ENCODE peak calls at places on chromosome 6, in nine cellular contexts. O is Karpas-422; P is lung; J is fibroblast of mammary gland; C is neuronal stem cell; K is NCI-H1092 treated with DMSO at 0.1 percent for 48 hours; X is GF-D8; S is CD8-positive, alpha-beta T cell; T is neural crest cell. N is an unnamed sample.

GRCh38 chr6:37279366-37280134 is 21.6 kb upstream of the TMEM217 start:
- DNase-seq in O (no peak), P (no peak), J (peak; percentile 76), C (no peak), K (no peak), X (peak; percentile 98), S (no peak), T (no peak), N (no peak)

GRCh38 chr6:148599967-148600426 is 146.8 kb upstream of the UST start:
- DNase-seq in O (no peak), P (no peak), J (no peak), C (peak; percentile 8), K (no peak), X (no peak), S (no peak), T (no peak), N (no peak)

GRCh38 chr6:33710296-33711121 is 991 bp downstream of the UQCC2 start:
- DNase-seq in O (peak; percentile 58), P (no peak), J (no peak), C (no peak), K (no peak), X (peak; percentile 13), S (no peak), T (no peak), N (no peak)

GRCh38 chr6:151992091-151992490 is 184.6 kb downstream of the ESR1 start:
- DNase-seq in O (no peak), P (no peak), J (peak; percentile 12), C (no peak), K (no peak), X (no peak), S (no peak), T (no peak), N (no peak)

GRCh38 chr6:157019733-157020132 is 242.6 kb downstream of the ARID1B start:
- DNase-seq in O (peak; percentile 71), P (no peak), J (peak; percentile 38), C (no peak), K (no peak), X (no peak), S (no peak), T (no peak), N (no peak)

GRCh38 chr6:117919775-117920492 is 12.9 kb downstream of the SLC35F1 start:
- DNase-seq in O (no peak), P (no peak), J (no peak), C (peak; percentile 68), K (peak; percentile 2), X (no peak), S (no peak), T (peak; percentile 64), N (no peak)

GRCh38 chr6:11413112-11413687 is 124.3 kb upstream of the TMEM170B start:
- DNase-seq in O (no peak), P (no peak), J (no peak), C (no peak), K (no peak), X (no peak), S (no peak), T (no peak), N (no peak)

GRCh38 chr6:29749668-29750067 is 26.4 kb downstream of the HLA-F start:
- DNase-seq in O (no peak), P (no peak), J (no peak), C (no peak), K (no peak), X (no peak), S (no peak), T (no peak), N (no peak)

GRCh38 chr6:166494757-166495486 is 91.6 kb downstream of the RAMACL start:
- DNase-seq in O (no peak), P (no peak), J (no peak), C (peak; percentile 5), K (no peak), X (no peak), S (no peak), T (peak; percentile 53), N (no peak)

GRCh38 chr6:3825331-3825831 is 23.8 kb upstream of the FAM50B start:
- DNase-seq in O (no peak), P (peak; percentile 46), J (peak; percentile 47), C (no peak), K (no peak), X (no peak), S (no peak), T (peak; percentile 16), N (no peak)

GRCh38 chr6:24666097-24666615 is 543 bp downstream of the TDP2 start:
- DNase-seq in O (peak; percentile 76), P (peak; percentile 42), J (peak; percentile 21), C (peak; percentile 24), K (peak; percentile 54), X (no peak), S (peak; percentile 52), T (no peak), N (peak; percentile 25)

GRCh38 chr6:104859225-104860146 is at the start of gene HACE1:
- DNase-seq in O (peak; percentile 97), P (peak; percentile 92), J (peak; percentile 88), C (peak; percentile 86), K (peak; percentile 84), X (peak; percentile 64), S (peak; percentile 86), T (peak; percentile 86), N (peak; percentile 82)

GRCh38 chr6:133609404-133610270 is 279.3 kb upstream of the TCF21 start:
- DNase-seq in O (no peak), P (no peak), J (peak; percentile 100), C (no peak), K (no peak), X (no peak), S (no peak), T (no peak), N (no peak)

GRCh38 chr6:112665114-112665513 is 318.0 kb downstream of the RFPL4B start:
- DNase-seq in O (no peak), P (no peak), J (peak; percentile 93), C (no peak), K (no peak), X (no peak), S (no peak), T (no peak), N (no peak)

GRCh38 chr6:108106694-108107093 is 32.2 kb upstream of the OSTM1 start:
- DNase-seq in O (no peak), P (no peak), J (no peak), C (no peak), K (no peak), X (no peak), S (no peak), T (no peak), N (no peak)

GRCh38 chr6:150251566-150252186 is 108.8 kb downstream of the PPP1R14C start:
- DNase-seq in O (no peak), P (no peak), J (no peak), C (no peak), K (no peak), X (no peak), S (no peak), T (no peak), N (no peak)

GRCh38 chr6:152811785-152812184 is 61.2 kb downstream of the VIP start:
- DNase-seq in O (no peak), P (no peak), J (no peak), C (no peak), K (no peak), X (no peak), S (no peak), T (no peak), N (no peak)

GRCh38 chr6:73823046-73823735 is 127.2 kb downstream of the CD109 start:
- DNase-seq in O (no peak), P (no peak), J (no peak), C (no peak), K (peak; percentile 95), X (no peak), S (no peak), T (no peak), N (no peak)

GRCh38 chr6:163645560-163645959 is 231.0 kb downstream of the QKI start:
- DNase-seq in O (no peak), P (no peak), J (no peak), C (no peak), K (no peak), X (no peak), S (no peak), T (no peak), N (no peak)

GRCh38 chr6:107064579-107065065 is 36.6 kb downstream of the MTRES1 start:
- DNase-seq in O (no peak), P (peak; percentile 45), J (peak; percentile 83), C (no peak), K (no peak), X (peak; percentile 87), S (no peak), T (no peak), N (no peak)

GRCh38 chr6:163260111-163260895 is 154.2 kb upstream of the QKI start:
- DNase-seq in O (no peak), P (no peak), J (peak; percentile 15), C (peak; percentile 24), K (peak; percentile 96), X (no peak), S (no peak), T (no peak), N (no peak)

GRCh38 chr6:129320892-129321291 is 389.1 kb downstream of the ARHGAP18 start:
- DNase-seq in O (no peak), P (no peak), J (no peak), C (no peak), K (no peak), X (no peak), S (no peak), T (no peak), N (no peak)

GRCh38 chr6:115733426-115733825 is 327.3 kb downstream of the FRK start:
- DNase-seq in O (no peak), P (no peak), J (no peak), C (no peak), K (no peak), X (no peak), S (no peak), T (no peak), N (no peak)

GRCh38 chr6:87705070-87705691 is 3.1 kb upstream of the AKIRIN2 start:
- DNase-seq in O (no peak), P (no peak), J (no peak), C (no peak), K (no peak), X (no peak), S (no peak), T (no peak), N (no peak)